ENCODE peak calls at places on chromosomes 12 and 14, in six cellular contexts. T is neural crest cell, K is heart right ventricle, Y is HFF-Myc, G is NCI-H1436, Z is M059J. D is an unnamed sample.

GRCh38 chr14:20409226-20409625 is 4.1 kb downstream of the TEP1 start:
- DNase-seq in Z (peak), G (no peak), Y (no peak), K (no peak), T (no peak), D (no peak)

GRCh38 chr14:59215353-59215752 is 26.9 kb downstream of the DAAM1 start:
- DNase-seq in Z (no peak), K (peak), Y (no peak), G (no peak), T (no peak), D (no peak)

GRCh38 chr12:6871052-6871957 is 1.8 kb downstream of the SPSB2 start:
- DNase-seq in K (no peak), Z (peak), G (no peak), Y (no peak), T (no peak), D (peak)

GRCh38 chr14:64930085-64930843 is 12.3 kb downstream of the GPX2 start:
- DNase-seq in K (no peak), Y (no peak), G (no peak), T (no peak), Z (no peak), D (no peak)

GRCh38 chr12:29043069-29043468 is 106.0 kb upstream of the FAR2 start:
- DNase-seq in K (no peak), Z (no peak), Y (no peak), T (no peak), G (no peak), D (no peak)

GRCh38 chr12:104859144-104859543 is 98.9 kb downstream of the SLC41A2 start:
- DNase-seq in G (no peak), K (no peak), Y (no peak), T (no peak), Z (peak), D (no peak)

GRCh38 chr14:89407856-89408255 is 9.2 kb downstream of the FOXN3 start:
- DNase-seq in Z (peak), K (no peak), G (no peak), Y (no peak), T (no peak), D (no peak)

GRCh38 chr14:90573385-90574105 is 176.7 kb downstream of the CALM1 start:
- DNase-seq in Y (no peak), Z (no peak), K (no peak), G (no peak), T (no peak), D (no peak)

GRCh38 chr12:103742349-103742784 is 98.7 kb downstream of the NT5DC3 start:
- DNase-seq in Y (peak), K (no peak), Z (peak), T (no peak), G (no peak), D (no peak)

GRCh38 chr12:120928864-120929652 is 24.9 kb upstream of the SPPL3 start:
- DNase-seq in G (no peak), K (no peak), T (no peak), Z (no peak), Y (no peak), D (no peak)

GRCh38 chr12:127133675-127134335 is 1133.2 kb upstream of the TMEM132C start:
- DNase-seq in Z (no peak), T (no peak), Y (no peak), G (no peak), K (no peak), D (no peak)

GRCh38 chr14:100894416-100894815 is 9.1 kb downstream of the RTL1 start:
- DNase-seq in G (no peak), K (no peak), Z (no peak), T (no peak), Y (no peak), D (no peak)